ENCODE peak calls at places on chromosomes 6 and 20, in nine cellular contexts. L is substantia nigra; S is T-helper 1 cell; F is psoas muscle; X is HS-27A; K is HCT116; Q is T-helper 9 cell; I is activated CD4-positive, alpha-beta T cell treated with anti-CD3 and anti-CD28 coated beads, Interleukin-2, amount 10 ng/mL, durations not matched to agents 7 days and 5 days; W is left cardiac atrium. N is an unnamed sample.

GRCh38 chr20:3808141-3808479 is 12.0 kb downstream of the CDC25B start:
- DNase-seq in L (no peak), S (no peak), F (peak), X (peak), K (peak), Q (no peak), I (no peak), W (peak), N (peak)

GRCh38 chr20:25281541-25281991 is 33.7 kb downstream of the PYGB start:
- DNase-seq in L (no peak), S (no peak), F (peak), X (no peak), K (no peak), Q (no peak), I (no peak), W (peak), N (no peak)

GRCh38 chr6:31586596-31586995 is 519 bp downstream of the LST1 start:
- DNase-seq in L (no peak), S (no peak), F (no peak), X (no peak), K (no peak), Q (no peak), I (peak), W (no peak), N (no peak)

GRCh38 chr20:12570371-12570770 is 438.4 kb upstream of the SPTLC3 start:
- DNase-seq in L (no peak), S (no peak), F (no peak), X (no peak), K (no peak), Q (no peak), I (no peak), W (no peak), N (no peak)

GRCh38 chr6:154297711-154298110 is 58.9 kb downstream of the IPCEF1 start:
- DNase-seq in L (no peak), S (no peak), F (no peak), X (no peak), K (no peak), Q (no peak), I (no peak), W (no peak), N (no peak)

GRCh38 chr20:37670426-37670825 is 23.4 kb upstream of the CTNNBL1 start:
- DNase-seq in L (no peak), S (no peak), F (peak), X (no peak), K (no peak), Q (no peak), I (no peak), W (no peak), N (no peak)

GRCh38 chr6:56714982-56715456 is 72.3 kb upstream of the DST start:
- DNase-seq in L (no peak), S (no peak), F (no peak), X (peak), K (peak), Q (no peak), I (no peak), W (no peak), N (no peak)

GRCh38 chr6:158853872-158854213 is 34.7 kb upstream of the EZR start:
- DNase-seq in L (no peak), S (no peak), F (no peak), X (no peak), K (no peak), Q (no peak), I (no peak), W (no peak), N (no peak)

GRCh38 chr6:119467478-119468081 is 118.0 kb upstream of the MAN1A1 start:
- DNase-seq in L (no peak), S (no peak), F (no peak), X (no peak), K (no peak), Q (no peak), I (no peak), W (no peak), N (no peak)

GRCh38 chr20:19868383-19868782 is 110.3 kb downstream of the RIN2 start:
- DNase-seq in L (no peak), S (no peak), F (no peak), X (no peak), K (no peak), Q (no peak), I (no peak), W (no peak), N (no peak)

GRCh38 chr6:51559059-51559458 is 528.4 kb downstream of the PKHD1 start:
- DNase-seq in L (no peak), S (no peak), F (no peak), X (no peak), K (no peak), Q (no peak), I (no peak), W (no peak), N (no peak)

GRCh38 chr6:36735110-36735971 is 37.7 kb downstream of the RAB44 start:
- DNase-seq in L (no peak), S (no peak), F (peak), X (no peak), K (no peak), Q (no peak), I (peak), W (peak), N (no peak)

GRCh38 chr6:161954699-161955276 is 680.9 kb upstream of the AGPAT4 start:
- DNase-seq in L (no peak), S (no peak), F (no peak), X (no peak), K (no peak), Q (no peak), I (no peak), W (no peak), N (no peak)

GRCh38 chr6:1895721-1896120 is 286.0 kb downstream of the FOXC1 start:
- DNase-seq in L (no peak), S (no peak), F (no peak), X (no peak), K (no peak), Q (no peak), I (no peak), W (no peak), N (no peak)

GRCh38 chr6:54114991-54115390 is 3.7 kb downstream of the MLIP start:
- DNase-seq in L (no peak), S (no peak), F (no peak), X (no peak), K (no peak), Q (no peak), I (no peak), W (no peak), N (no peak)

GRCh38 chr20:51221791-51222408 is 199.0 kb upstream of the KCNG1 start:
- DNase-seq in L (no peak), S (no peak), F (peak), X (no peak), K (peak), Q (no peak), I (no peak), W (no peak), N (no peak)

GRCh38 chr6:33190504-33191107 is 1.7 kb downstream of the COL11A2 start:
- DNase-seq in L (no peak), S (no peak), F (no peak), X (no peak), K (no peak), Q (no peak), I (no peak), W (no peak), N (no peak)

GRCh38 chr6:166351715-166352285 is 9.5 kb upstream of the SFT2D1 start:
- DNase-seq in L (no peak), S (no peak), F (no peak), X (no peak), K (no peak), Q (no peak), I (no peak), W (no peak), N (no peak)

GRCh38 chr20:51930775-51931174 is 128.5 kb upstream of the SALL4 start:
- DNase-seq in L (no peak), S (no peak), F (no peak), X (peak), K (peak), Q (no peak), I (no peak), W (peak), N (no peak)

GRCh38 chr20:5482791-5483190 is 166.0 kb upstream of the PROKR2 start:
- DNase-seq in L (no peak), S (no peak), F (no peak), X (no peak), K (no peak), Q (no peak), I (no peak), W (no peak), N (no peak)

GRCh38 chr6:5481024-5481423 is 219.7 kb downstream of the FARS2 start:
- DNase-seq in L (no peak), S (no peak), F (no peak), X (no peak), K (no peak), Q (no peak), I (no peak), W (peak), N (no peak)

GRCh38 chr6:82363368-82364086 is at the start of gene TPBG:
- DNase-seq in L (no peak), S (no peak), F (peak), X (peak), K (peak), Q (peak), I (no peak), W (peak), N (no peak)

GRCh38 chr20:46552460-46553420 is 2.3 kb upstream of the OCSTAMP start:
- DNase-seq in L (no peak), S (no peak), F (no peak), X (no peak), K (no peak), Q (no peak), I (peak), W (no peak), N (no peak)

GRCh38 chr6:143061597-143062385 is 1.1 kb downstream of the AIG1 start:
- DNase-seq in L (no peak), S (no peak), F (no peak), X (no peak), K (no peak), Q (no peak), I (no peak), W (no peak), N (no peak)

GRCh38 chr20:19881080-19881840 is 123.2 kb downstream of the RIN2 start:
- DNase-seq in L (no peak), S (no peak), F (no peak), X (no peak), K (no peak), Q (no peak), I (no peak), W (no peak), N (no peak)

GRCh38 chr6:83055366-83055964 is 10.2 kb downstream of the UBE3D start:
- DNase-seq in L (no peak), S (no peak), F (peak), X (no peak), K (peak), Q (peak), I (peak), W (peak), N (peak)

GRCh38 chr20:24987244-24987643 is 5.3 kb downstream of the APMAP start:
- DNase-seq in L (no peak), S (no peak), F (no peak), X (no peak), K (no peak), Q (no peak), I (no peak), W (no peak), N (no peak)

GRCh38 chr6:163603395-163603794 is 188.9 kb downstream of the QKI start:
- DNase-seq in L (no peak), S (no peak), F (no peak), X (no peak), K (no peak), Q (no peak), I (no peak), W (no peak), N (no peak)

GRCh38 chr6:158799051-158799792 is 19.9 kb downstream of the EZR start:
- DNase-seq in L (no peak), S (no peak), F (no peak), X (no peak), K (no peak), Q (no peak), I (no peak), W (no peak), N (no peak)

GRCh38 chr6:10555625-10556309 is 34.6 kb downstream of the GCNT2 start:
- DNase-seq in L (no peak), S (no peak), F (peak), X (no peak), K (no peak), Q (no peak), I (no peak), W (peak), N (peak)

GRCh38 chr6:52538921-52539354 is 37.9 kb downstream of the TRAM2 start:
- DNase-seq in L (no peak), S (no peak), F (no peak), X (peak), K (no peak), Q (no peak), I (no peak), W (no peak), N (no peak)

GRCh38 chr6:8627085-8627861 is 191.9 kb upstream of the SLC35B3 start:
- DNase-seq in L (no peak), S (no peak), F (no peak), X (no peak), K (peak), Q (no peak), I (no peak), W (no peak), N (no peak)